ENCODE peak calls at places on chromosomes 16 and 17, in four cellular contexts. One of them, this sample, is unnamed.

GRCh38 chr16:26721290-26721689 is 345.4 kb upstream of the C16orf82 start:
- DNase-seq in heart right ventricle: no peak
- DNase-seq in uterus: no peak
- DNase-seq in testis: no peak
- DNase-seq in this sample: no peak

GRCh38 chr17:58517378-58517927 is 3.0 kb upstream of the MTMR4 start:
- DNase-seq in heart right ventricle: no peak
- DNase-seq in uterus: no peak
- DNase-seq in testis: no peak
- DNase-seq in this sample: no peak

GRCh38 chr16:69397821-69398521 is 12.2 kb upstream of the TERF2 start:
- DNase-seq in heart right ventricle: no peak
- DNase-seq in uterus: peak; percentile 29
- DNase-seq in testis: peak; percentile 67
- DNase-seq in this sample: no peak

GRCh38 chr17:77233635-77234334 is 93.0 kb downstream of the SEC14L1 start:
- DNase-seq in uterus: peak; percentile 66
- DNase-seq in heart right ventricle: no peak
- DNase-seq in testis: no peak
- DNase-seq in this sample: no peak

GRCh38 chr16:17269434-17269833 is 201.3 kb downstream of the XYLT1 start:
- DNase-seq in uterus: no peak
- DNase-seq in heart right ventricle: no peak
- DNase-seq in testis: no peak
- DNase-seq in this sample: no peak

GRCh38 chr17:29133146-29133713 is 47.0 kb downstream of the MYO18A start:
- DNase-seq in testis: no peak
- DNase-seq in heart right ventricle: no peak
- DNase-seq in uterus: peak; percentile 54
- DNase-seq in this sample: no peak

GRCh38 chr16:525520-526180 is 1.9 kb upstream of the CAPN15 start:
- DNase-seq in uterus: no peak
- DNase-seq in heart right ventricle: no peak
- DNase-seq in testis: no peak
- DNase-seq in this sample: no peak

GRCh38 chr17:58328195-58329034 is at the start of gene TSPOAP1:
- DNase-seq in heart right ventricle: no peak
- DNase-seq in uterus: no peak
- DNase-seq in testis: no peak
- DNase-seq in this sample: no peak

GRCh38 chr16:22098538-22099255 is 6.4 kb downstream of the VWA3A start:
- DNase-seq in heart right ventricle: no peak
- DNase-seq in testis: no peak
- DNase-seq in uterus: no peak
- DNase-seq in this sample: no peak

GRCh38 chr17:4706121-4706520 is 2.2 kb upstream of the PELP1 start:
- DNase-seq in uterus: no peak
- DNase-seq in testis: no peak
- DNase-seq in heart right ventricle: no peak
- DNase-seq in this sample: no peak

GRCh38 chr17:3738562-3739295 is 15.0 kb downstream of the HASPIN start:
- DNase-seq in testis: peak; percentile 42
- DNase-seq in heart right ventricle: no peak
- DNase-seq in uterus: no peak
- DNase-seq in this sample: peak; percentile 64

GRCh38 chr17:7922499-7923289 is 6.6 kb upstream of the RNF227 start:
- DNase-seq in testis: peak; percentile 90
- DNase-seq in heart right ventricle: peak; percentile 88
- DNase-seq in uterus: peak; percentile 89
- DNase-seq in this sample: peak; percentile 84

GRCh38 chr16:7363397-7364053 is 30.9 kb downstream of the RBFOX1 start:
- DNase-seq in heart right ventricle: peak; percentile 44
- DNase-seq in uterus: no peak
- DNase-seq in testis: no peak
- DNase-seq in this sample: no peak

GRCh38 chr17:46194393-46195216 is 1.4 kb upstream of the KANSL1 start:
- DNase-seq in testis: no peak
- DNase-seq in uterus: no peak
- DNase-seq in heart right ventricle: no peak
- DNase-seq in this sample: no peak

GRCh38 chr16:66367968-66368891 is 1.7 kb downstream of the CDH5 start:
- DNase-seq in heart right ventricle: no peak
- DNase-seq in testis: no peak
- DNase-seq in uterus: no peak
- DNase-seq in this sample: no peak

GRCh38 chr17:3896108-3897099 is 3.6 kb upstream of the CAMKK1 start:
- DNase-seq in testis: no peak
- DNase-seq in uterus: no peak
- DNase-seq in heart right ventricle: no peak
- DNase-seq in this sample: peak; percentile 53

GRCh38 chr17:74763565-74764387 is 12.4 kb downstream of the NAT9 start:
- DNase-seq in testis: no peak
- DNase-seq in heart right ventricle: no peak
- DNase-seq in uterus: no peak
- DNase-seq in this sample: no peak

GRCh38 chr17:18258356-18259038 is at the start of gene FLII:
- DNase-seq in heart right ventricle: peak; percentile 64
- DNase-seq in uterus: peak; percentile 52
- DNase-seq in testis: peak; percentile 64
- DNase-seq in this sample: peak; percentile 39

GRCh38 chr16:86010680-86011141 is 111.7 kb downstream of the IRF8 start:
- DNase-seq in testis: no peak
- DNase-seq in uterus: no peak
- DNase-seq in heart right ventricle: no peak
- DNase-seq in this sample: no peak

DNA sequence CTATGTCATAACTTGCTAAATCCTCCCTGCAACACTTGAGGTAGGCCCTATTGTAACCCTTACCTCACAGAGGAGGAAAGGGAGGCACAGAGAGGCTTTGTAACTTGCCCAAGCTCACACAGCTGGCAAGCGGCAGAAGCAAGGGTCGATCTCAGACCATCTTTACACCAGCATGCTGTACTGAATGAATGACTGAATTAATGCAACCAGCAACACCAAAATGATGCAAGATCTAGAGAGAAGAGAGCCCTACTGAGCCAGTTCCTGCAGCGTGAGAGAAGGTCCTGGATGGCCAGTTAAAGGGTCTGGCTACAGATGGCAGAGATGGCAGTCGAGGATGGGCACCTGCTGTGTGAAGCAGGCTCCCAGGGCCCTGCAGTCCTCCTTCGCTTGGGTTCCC is 8.2 kb upstream of the KLHL36 start:
- DNase-seq in testis: no peak
- DNase-seq in heart right ventricle: no peak
- DNase-seq in uterus: no peak
- DNase-seq in this sample: no peak
- H3K27ac ChIP-seq in testis: no peak overlapping the region
- H3K27ac ChIP-seq in heart right ventricle: no peak overlapping the region
- H3K27ac ChIP-seq in uterus: no peak overlapping the region
- H3K27ac ChIP-seq in this sample: no peak overlapping the region

GRCh38 chr16:9033125-9033830 is 58.2 kb upstream of the HAPSTR1 start:
- DNase-seq in uterus: no peak
- DNase-seq in heart right ventricle: no peak
- DNase-seq in testis: peak; percentile 80
- DNase-seq in this sample: no peak
- TF ChIP-seq CTCF in uterus: no peak
- TF ChIP-seq CTCF in heart right ventricle: peak; percentile 18
- TF ChIP-seq CTCF in testis: no peak
- TF ChIP-seq CTCF in this sample: peak; percentile 13

DNA sequence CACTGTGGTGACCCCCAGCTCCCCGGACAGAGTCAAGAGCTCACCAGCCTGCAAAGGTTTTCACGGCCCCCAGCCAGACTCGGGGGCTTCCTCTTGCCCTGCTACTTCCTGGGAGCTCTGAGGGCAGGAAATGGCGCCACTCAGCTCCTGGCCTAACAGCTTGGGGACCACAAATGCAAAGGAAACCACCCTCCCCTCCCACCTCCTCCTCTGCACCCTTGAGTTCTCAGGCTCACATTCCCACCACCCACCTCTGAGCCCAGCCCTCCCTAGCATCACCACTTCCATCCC is 373 bp upstream of the SPN start:
- DNase-seq in testis: no peak
- DNase-seq in heart right ventricle: no peak
- DNase-seq in uterus: no peak
- DNase-seq in this sample: no peak
- H3K4me3 ChIP-seq in testis: no peak overlapping the region
- H3K4me3 ChIP-seq in heart right ventricle: no peak overlapping the region
- H3K4me3 ChIP-seq in uterus: no peak overlapping the region
- H3K4me3 ChIP-seq in this sample: no peak overlapping the region

GRCh38 chr16:2436110-2436509 is 6.9 kb downstream of the CCNF start:
- DNase-seq in uterus: no peak
- DNase-seq in heart right ventricle: no peak
- DNase-seq in testis: no peak
- DNase-seq in this sample: no peak
- H3K27ac ChIP-seq in uterus: no peak overlapping the region
- H3K27ac ChIP-seq in heart right ventricle: no peak overlapping the region
- H3K27ac ChIP-seq in testis: no peak overlapping the region
- H3K27ac ChIP-seq in this sample: no peak overlapping the region

DNA sequence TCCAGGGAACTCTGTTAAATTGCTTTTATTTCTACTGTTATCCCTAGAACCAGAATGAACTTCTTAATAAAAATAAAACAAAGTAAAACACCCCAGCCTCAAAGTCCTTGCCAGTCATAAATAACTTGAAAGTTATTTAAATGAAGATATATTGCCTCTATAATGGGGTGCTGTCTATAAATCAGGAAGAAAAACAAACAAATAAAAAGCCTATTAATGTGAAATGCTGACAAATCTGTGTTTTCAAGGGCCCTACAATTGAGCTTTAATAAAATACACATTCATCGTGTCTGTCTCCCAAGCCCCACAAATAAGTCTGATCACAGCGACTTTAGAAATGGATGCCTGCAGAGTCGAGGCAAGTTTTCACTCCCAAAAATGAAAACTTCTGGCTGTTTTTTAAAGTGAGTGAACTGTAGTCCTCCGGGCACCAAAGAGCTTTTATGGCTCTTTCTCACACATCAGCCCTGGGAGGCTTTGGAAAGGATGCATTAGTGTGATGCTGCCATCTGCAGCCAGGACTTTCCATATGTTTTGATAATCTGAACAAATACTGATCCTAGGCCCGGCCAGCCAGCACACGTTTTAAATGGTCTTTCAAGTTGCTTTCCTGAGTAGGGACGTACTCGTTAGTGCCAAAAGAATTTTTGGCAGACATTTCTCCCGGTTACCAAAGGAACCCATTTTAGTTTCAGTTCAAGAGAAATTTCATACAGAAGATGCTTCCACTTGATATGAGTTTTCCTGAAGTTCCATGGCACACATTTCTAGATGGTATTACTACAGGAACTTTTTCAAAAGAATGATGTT is 16.3 kb downstream of the NACA2 start:
- DNase-seq in uterus: no peak
- DNase-seq in heart right ventricle: no peak
- DNase-seq in testis: no peak
- DNase-seq in this sample: no peak
- TF ChIP-seq CTCF in uterus: peak; percentile 19
- TF ChIP-seq CTCF in heart right ventricle: no peak
- TF ChIP-seq CTCF in testis: no peak
- TF ChIP-seq CTCF in this sample: no peak

GRCh38 chr17:79948918-79949645 is 86.6 kb downstream of the TBC1D16 start:
- DNase-seq in testis: peak; percentile 58
- DNase-seq in uterus: peak; percentile 15
- DNase-seq in heart right ventricle: no peak
- DNase-seq in this sample: no peak

GRCh38 chr17:79950711-79951110 is 85.0 kb downstream of the TBC1D16 start:
- DNase-seq in heart right ventricle: no peak
- DNase-seq in uterus: peak; percentile 9
- DNase-seq in testis: no peak
- DNase-seq in this sample: no peak

GRCh38 chr17:79951361-79952264 is 84.1 kb downstream of the TBC1D16 start:
- DNase-seq in heart right ventricle: peak; percentile 55
- DNase-seq in uterus: peak; percentile 37
- DNase-seq in testis: peak; percentile 43
- DNase-seq in this sample: peak; percentile 64

GRCh38 chr17:79949646-79950292 is 85.9 kb downstream of the TBC1D16 start:
- DNase-seq in uterus: peak; percentile 4
- DNase-seq in heart right ventricle: no peak
- DNase-seq in testis: peak; percentile 44
- DNase-seq in this sample: no peak

GRCh38 chr17:79950306-79950705 is 85.4 kb downstream of the TBC1D16 start:
- DNase-seq in uterus: peak; percentile 13
- DNase-seq in heart right ventricle: no peak
- DNase-seq in testis: peak; percentile 27
- DNase-seq in this sample: no peak
- H3K4me3 ChIP-seq in uterus: no peak overlapping the region
- H3K4me3 ChIP-seq in heart right ventricle: no peak overlapping the region
- H3K4me3 ChIP-seq in testis: peak overlapping the region; percentile 2
- H3K4me3 ChIP-seq in this sample: no peak overlapping the region